ENCODE peak calls at places on chromosomes 12 and 14, in four cellular contexts. M is PC-9, T is GM23248, I is mammary epithelial cell. P is an unnamed sample.

GRCh38 chr12:130465046-130465445 is 127.4 kb downstream of the PIWIL1 start:
- DNase-seq in M (no peak), T (no peak), I (no peak), P (no peak)

GRCh38 chr14:73503648-73504047 is 12.9 kb downstream of the RIOX1 start:
- DNase-seq in M (no peak), T (peak), I (no peak), P (no peak)

GRCh38 chr12:106416273-106416672 is 58.7 kb downstream of the POLR3B start:
- DNase-seq in M (no peak), T (no peak), I (no peak), P (no peak)

GRCh38 chr12:45469902-45470301 is 254.0 kb downstream of the ANO6 start:
- DNase-seq in M (no peak), T (no peak), I (no peak), P (no peak)

GRCh38 chr12:68786929-68787328 is 21.0 kb upstream of the MDM2 start:
- DNase-seq in M (no peak), T (peak), I (no peak), P (no peak)

GRCh38 chr14:104321151-104322130 is 183.1 kb downstream of the KIF26A start:
- DNase-seq in M (no peak), T (no peak), I (no peak), P (no peak)

GRCh38 chr12:31005944-31006361 is 67.7 kb upstream of the DDX11 start:
- DNase-seq in M (peak), T (peak), I (peak), P (no peak)

GRCh38 chr12:6200266-6201198 is at the start of gene CD9:
- DNase-seq in M (peak), T (peak), I (peak), P (peak)

GRCh38 chr14:35337074-35337556 is 44.9 kb downstream of the PSMA6 start:
- DNase-seq in M (no peak), T (no peak), I (no peak), P (no peak)

DNA sequence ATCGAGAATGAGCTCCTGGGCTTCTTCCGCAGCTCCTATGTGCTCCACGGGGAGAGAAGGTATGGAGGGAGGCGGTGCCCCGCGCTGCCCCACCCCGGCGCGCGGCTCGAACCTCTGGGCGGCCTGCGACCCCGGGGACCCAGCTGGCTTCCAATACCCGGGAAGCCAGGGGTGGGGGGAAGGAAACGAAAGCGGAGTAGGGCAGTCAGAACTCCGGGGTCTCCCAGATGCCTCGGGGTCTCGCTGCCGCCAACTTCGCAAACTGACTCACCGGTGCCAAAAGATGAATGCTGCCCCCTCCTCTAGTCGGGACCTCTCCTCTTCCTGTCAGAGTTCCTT is 1.3 kb downstream of the TRHDE start:
- DNase-seq in M (no peak), T (no peak), I (no peak), P (no peak)
- TF ChIP-seq EZH2 in M (no peak), T (no peak), I (no peak), P (no peak)

GRCh38 chr12:131959641-131960589 is 10.2 kb downstream of the EP400 start:
- DNase-seq in M (no peak), T (no peak), I (no peak), P (no peak)
- H3K27ac ChIP-seq in M (no peak), T (no peak), I (no peak), P (peak)

DNA sequence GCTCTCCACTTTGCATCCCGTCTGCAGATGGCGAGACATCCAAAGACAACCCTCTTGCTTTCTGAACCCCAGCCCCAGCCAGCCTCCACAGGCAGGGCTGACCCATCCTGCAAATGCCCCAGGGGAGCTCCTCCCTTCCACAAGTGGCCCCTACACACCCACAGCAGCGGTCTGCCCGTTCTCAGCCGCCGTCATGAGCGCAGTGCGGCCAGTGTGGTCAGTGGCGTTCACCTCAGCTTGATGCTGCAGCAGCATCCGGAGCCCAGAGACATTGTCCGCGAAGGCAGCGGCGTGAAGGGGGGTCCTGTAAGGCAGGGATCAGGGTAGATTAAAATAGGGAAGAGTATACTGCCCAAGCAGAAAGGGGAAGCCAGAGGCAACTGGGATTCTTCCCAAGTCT is 13.7 kb downstream of the ANKRD52 start:
- DNase-seq in M (no peak), T (no peak), I (no peak), P (no peak)
- H3K4me3 ChIP-seq in M (no peak), T (no peak), I (no peak), P (no peak)

DNA sequence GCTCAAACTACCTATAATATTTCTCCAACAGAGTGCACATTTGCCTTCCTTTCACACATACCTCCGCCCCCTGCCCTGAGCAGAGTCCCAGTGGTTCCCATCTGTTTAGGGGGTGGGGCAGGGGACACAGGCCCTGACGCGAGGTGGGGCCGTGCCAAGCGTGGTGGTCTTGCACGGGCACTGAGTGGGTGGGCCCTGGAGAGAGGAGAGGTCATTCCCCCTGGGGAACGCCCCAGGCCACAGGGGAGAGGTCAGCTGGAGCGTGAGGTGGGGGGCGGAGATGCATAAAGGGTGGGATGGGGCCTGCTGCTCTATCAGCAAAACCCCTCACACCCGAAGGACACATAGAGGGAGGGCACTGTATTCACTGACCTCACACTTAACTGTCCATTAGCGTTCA is 441.9 kb downstream of the TMEM121 start:
- DNase-seq in M (no peak), T (no peak), I (no peak), P (no peak)
- TF ChIP-seq EZH2 in M (no peak), T (no peak), I (no peak), P (no peak)

DNA sequence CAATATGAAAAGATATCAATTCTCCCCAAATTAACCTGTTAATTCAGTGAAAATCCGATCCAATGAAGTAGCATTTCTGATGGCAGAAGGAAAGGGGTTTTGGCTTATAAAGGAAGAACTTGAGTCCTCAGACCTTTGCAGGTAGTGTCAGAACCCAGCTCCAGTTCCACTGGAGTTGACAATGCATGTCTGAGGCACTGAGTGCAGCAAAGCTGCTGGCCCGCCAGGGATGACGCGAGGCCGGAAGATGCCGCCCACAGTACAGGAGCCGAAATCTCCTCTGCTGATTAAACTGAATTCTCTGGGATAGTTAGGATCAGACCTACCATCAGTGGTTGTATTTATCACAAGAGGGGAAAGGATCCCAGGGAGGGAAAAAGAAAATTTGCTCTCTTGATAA is 220.7 kb downstream of the MSRB3 start:
- DNase-seq in M (no peak), T (no peak), I (no peak), P (no peak)
- H3K27ac ChIP-seq in M (no peak), T (no peak), I (no peak), P (no peak)

GRCh38 chr14:75333523-75334190 is 55.0 kb downstream of the FOS start:
- DNase-seq in M (no peak), T (no peak), I (no peak), P (no peak)
- H3K4me3 ChIP-seq in M (no peak), T (no peak), I (no peak), P (no peak)

GRCh38 chr12:49094104-49094948 is at the start of gene DHH:
- DNase-seq in M (no peak), T (peak), I (no peak), P (no peak)
- TF ChIP-seq EZH2 in M (no peak), T (peak), I (peak), P (peak)

GRCh38 chr14:23149745-23150144 is 30.7 kb upstream of the CEBPE start:
- DNase-seq in M (no peak), T (no peak), I (no peak), P (no peak)
- H3K27ac ChIP-seq in M (no peak), T (no peak), I (no peak), P (no peak)

DNA sequence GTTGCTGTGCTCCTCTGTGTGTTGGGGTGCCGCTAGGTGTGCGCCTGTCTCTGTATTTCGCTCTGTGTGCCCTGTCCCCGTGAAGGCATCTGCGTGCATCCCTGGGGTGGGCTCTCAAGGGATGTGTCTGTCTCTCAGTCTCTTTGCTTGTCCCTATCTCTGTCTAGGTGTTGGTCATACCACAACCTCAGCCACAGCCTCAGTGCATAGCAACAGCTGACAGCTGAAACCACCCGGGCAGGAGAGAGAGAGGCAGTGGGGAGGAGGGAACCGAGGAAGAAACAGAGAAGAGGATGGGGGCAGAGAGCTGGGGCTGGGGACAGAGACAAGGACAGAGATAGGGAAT is 953 bp upstream of the NXPH4 start:
- DNase-seq in M (no peak), T (peak), I (peak), P (no peak)
- H3K4me3 ChIP-seq in M (no peak), T (peak), I (no peak), P (no peak)

P was measured in A673.